ENCODE peak calls at places on chromosomes 1 and 21, in five cellular contexts. B, F, D, E and O are unnamed samples.

GRCh38 chr1:34013958-34014737 is 150.3 kb downstream of the HMGB4 start:
- DNase-seq in B (peak; percentile 32), F (no peak), D (peak; percentile 4), E (peak; percentile 12), O (peak; percentile 75)

GRCh38 chr1:59494145-59494824 is 197.4 kb downstream of the FGGY start:
- DNase-seq in B (no peak), F (no peak), D (no peak), E (no peak), O (no peak)

GRCh38 chr1:117683571-117684285 is 77.9 kb downstream of the TENT5C start:
- DNase-seq in B (no peak), F (no peak), D (no peak), E (no peak), O (no peak)

GRCh38 chr1:1144843-1145546 is 28.7 kb upstream of the TTLL10 start:
- DNase-seq in B (no peak), F (no peak), D (no peak), E (no peak), O (no peak)

GRCh38 chr1:8303141-8303540 is 14.8 kb upstream of the SLC45A1 start:
- DNase-seq in B (no peak), F (no peak), D (no peak), E (no peak), O (no peak)

GRCh38 chr1:154955039-154955717 is 721 bp downstream of the PBXIP1 start:
- DNase-seq in B (peak; percentile 78), F (no peak), D (peak; percentile 63), E (peak; percentile 83), O (no peak)

GRCh38 chr1:165531021-165531420 is 12.8 kb upstream of the LRRC52 start:
- DNase-seq in B (no peak), F (peak; percentile 75), D (no peak), E (no peak), O (no peak)

GRCh38 chr21:21715286-21715969 is 717.2 kb downstream of the NCAM2 start:
- DNase-seq in B (no peak), F (no peak), D (no peak), E (no peak), O (no peak)

GRCh38 chr1:99869723-99870122 is 19.6 kb downstream of the AGL start:
- DNase-seq in B (no peak), F (no peak), D (no peak), E (no peak), O (no peak)

GRCh38 chr1:151047925-151048644 is 534 bp downstream of the C1orf56 start:
- DNase-seq in B (peak; percentile 85), F (peak; percentile 79), D (no peak), E (peak; percentile 68), O (peak; percentile 88)

GRCh38 chr1:46767649-46768282 is 31.1 kb upstream of the CYP4B1 start:
- DNase-seq in B (no peak), F (no peak), D (no peak), E (no peak), O (no peak)

GRCh38 chr1:204442376-204443259 is 31.0 kb upstream of the PPP1R15B start:
- DNase-seq in B (no peak), F (peak; percentile 73), D (no peak), E (no peak), O (no peak)

GRCh38 chr21:16185766-16186165 is 456.0 kb downstream of the USP25 start:
- DNase-seq in B (no peak), F (no peak), D (no peak), E (no peak), O (no peak)

GRCh38 chr1:229563241-229563640 is 4.7 kb upstream of the ABCB10 start:
- DNase-seq in B (no peak), F (peak; percentile 55), D (no peak), E (no peak), O (no peak)

GRCh38 chr1:21652101-21652936 is 16.8 kb downstream of the RAP1GAP start:
- DNase-seq in B (no peak), F (no peak), D (no peak), E (no peak), O (no peak)